ENCODE peak calls at places on chromosome 1, in eight cellular contexts. P, N, D, V, C, R, A and M are unnamed samples.

GRCh38 chr1:108570998-108571401 is 11.1 kb downstream of the EEIG2 start:
- DNase-seq in P (no peak), N (no peak), D (no peak), V (no peak), C (peak; percentile 50), R (no peak), A (no peak), M (no peak)

GRCh38 chr1:201570886-201571624 is 32.1 kb downstream of the NAV1 start:
- DNase-seq in P (no peak), N (no peak), D (no peak), V (no peak), C (no peak), R (no peak), A (no peak), M (no peak)

GRCh38 chr1:218447010-218447689 is 102.0 kb downstream of the TGFB2 start:
- DNase-seq in P (no peak), N (no peak), D (no peak), V (no peak), C (no peak), R (no peak), A (no peak), M (no peak)

GRCh38 chr1:228487336-228488106 is at the start of gene RNF187:
- DNase-seq in P (no peak), N (peak; percentile 63), D (no peak), V (no peak), C (no peak), R (peak; percentile 95), A (no peak), M (no peak)

GRCh38 chr1:152447484-152447883 is 33.4 kb upstream of the CRNN start:
- DNase-seq in P (no peak), N (no peak), D (no peak), V (no peak), C (no peak), R (no peak), A (no peak), M (no peak)

GRCh38 chr1:110083453-110084225 is 13.2 kb upstream of the ALX3 start:
- DNase-seq in P (no peak), N (no peak), D (no peak), V (no peak), C (no peak), R (peak; percentile 48), A (no peak), M (no peak)

GRCh38 chr1:86951430-86951829 is 37.0 kb downstream of the HS2ST1 start:
- DNase-seq in P (no peak), N (no peak), D (no peak), V (no peak), C (no peak), R (no peak), A (no peak), M (no peak)

GRCh38 chr1:101165514-101165913 is 71.3 kb upstream of the S1PR1 start:
- DNase-seq in P (no peak), N (no peak), D (no peak), V (no peak), C (no peak), R (no peak), A (no peak), M (no peak)

GRCh38 chr1:243686149-243686548 is 163.9 kb downstream of the AKT3 start:
- DNase-seq in P (no peak), N (no peak), D (no peak), V (no peak), C (no peak), R (no peak), A (no peak), M (no peak)

GRCh38 chr1:203084588-203085527 is 954 bp downstream of the MYOG start:
- DNase-seq in P (no peak), N (no peak), D (no peak), V (peak; percentile 41), C (peak; percentile 3), R (no peak), A (no peak), M (peak; percentile 29)